ENCODE peak calls at places on chromosome 19, in six cellular contexts. M, T, H, E, R and V are unnamed samples.
A peak's percentile ranks its signal among the peaks of the same experiment; 100 is the strongest.

GRCh38 chr19:30167206-30167903 is 204.8 kb upstream of the ZNF536 start:
- DNase-seq in M (no peak), T (no peak), H (no peak), E (peak; percentile 2), R (no peak), V (no peak)

GRCh38 chr19:6828698-6829633 is 56.5 kb downstream of the VAV1 start:
- DNase-seq in M (peak; percentile 90), T (no peak), H (peak; percentile 98), E (no peak), R (no peak), V (no peak)

GRCh38 chr19:31533114-31533513 is 183.9 kb upstream of the TSHZ3 start:
- DNase-seq in M (no peak), T (no peak), H (no peak), E (peak; percentile 8), R (no peak), V (no peak)

GRCh38 chr19:6070179-6071102 is 39.9 kb downstream of the RFX2 start:
- DNase-seq in M (no peak), T (no peak), H (no peak), E (no peak), R (no peak), V (no peak)

GRCh38 chr19:55312621-55313117 is 12.5 kb downstream of the TMEM150B start:
- DNase-seq in M (no peak), T (no peak), H (no peak), E (no peak), R (peak; percentile 30), V (no peak)

GRCh38 chr19:39032164-39032918 is at the start of gene FBXO27:
- DNase-seq in M (peak; percentile 52), T (no peak), H (peak; percentile 16), E (peak; percentile 86), R (peak; percentile 84), V (no peak)

GRCh38 chr19:30906871-30907270 is 442.4 kb downstream of the TSHZ3 start:
- DNase-seq in M (no peak), T (no peak), H (no peak), E (no peak), R (no peak), V (no peak)

GRCh38 chr19:2462635-2463421 is 6.1 kb upstream of the LMNB2 start:
- DNase-seq in M (no peak), T (peak; percentile 93), H (peak; percentile 97), E (peak; percentile 93), R (peak; percentile 84), V (peak; percentile 88)

GRCh38 chr19:55119053-55119452 is 1.6 kb upstream of the PPP1R12C start:
- DNase-seq in M (no peak), T (no peak), H (no peak), E (no peak), R (no peak), V (no peak)

GRCh38 chr19:7004313-7004931 is 16.8 kb downstream of the MBD3L2B start:
- DNase-seq in M (peak; percentile 13), T (peak; percentile 49), H (peak; percentile 34), E (no peak), R (no peak), V (peak; percentile 36)

GRCh38 chr19:49614096-49614857 is 23.3 kb downstream of the PRR12 start:
- DNase-seq in M (no peak), T (peak; percentile 51), H (no peak), E (no peak), R (no peak), V (peak; percentile 94)

GRCh38 chr19:44738603-44739585 is 9.6 kb upstream of the BCL3 start:
- DNase-seq in M (no peak), T (peak; percentile 62), H (no peak), E (no peak), R (no peak), V (no peak)

GRCh38 chr19:44738161-44738535 is 10.4 kb upstream of the BCL3 start:
- DNase-seq in M (no peak), T (no peak), H (no peak), E (no peak), R (no peak), V (no peak)

GRCh38 chr19:44741841-44742352 is 6.6 kb upstream of the BCL3 start:
- DNase-seq in M (peak; percentile 84), T (peak; percentile 78), H (peak; percentile 98), E (no peak), R (peak; percentile 65), V (peak; percentile 98)

GRCh38 chr19:44740351-44740824 is 8.1 kb upstream of the BCL3 start:
- DNase-seq in M (peak; percentile 51), T (peak; percentile 83), H (peak; percentile 21), E (no peak), R (no peak), V (no peak)

GRCh38 chr19:44741258-44741731 is 7.2 kb upstream of the BCL3 start:
- DNase-seq in M (no peak), T (no peak), H (peak; percentile 33), E (no peak), R (no peak), V (peak; percentile 51)
- TF ChIP-seq POLR2AphosphoS5 in M (no peak), T (no peak), H (no peak), E (no peak), R (no peak), V (no peak)

DNA sequence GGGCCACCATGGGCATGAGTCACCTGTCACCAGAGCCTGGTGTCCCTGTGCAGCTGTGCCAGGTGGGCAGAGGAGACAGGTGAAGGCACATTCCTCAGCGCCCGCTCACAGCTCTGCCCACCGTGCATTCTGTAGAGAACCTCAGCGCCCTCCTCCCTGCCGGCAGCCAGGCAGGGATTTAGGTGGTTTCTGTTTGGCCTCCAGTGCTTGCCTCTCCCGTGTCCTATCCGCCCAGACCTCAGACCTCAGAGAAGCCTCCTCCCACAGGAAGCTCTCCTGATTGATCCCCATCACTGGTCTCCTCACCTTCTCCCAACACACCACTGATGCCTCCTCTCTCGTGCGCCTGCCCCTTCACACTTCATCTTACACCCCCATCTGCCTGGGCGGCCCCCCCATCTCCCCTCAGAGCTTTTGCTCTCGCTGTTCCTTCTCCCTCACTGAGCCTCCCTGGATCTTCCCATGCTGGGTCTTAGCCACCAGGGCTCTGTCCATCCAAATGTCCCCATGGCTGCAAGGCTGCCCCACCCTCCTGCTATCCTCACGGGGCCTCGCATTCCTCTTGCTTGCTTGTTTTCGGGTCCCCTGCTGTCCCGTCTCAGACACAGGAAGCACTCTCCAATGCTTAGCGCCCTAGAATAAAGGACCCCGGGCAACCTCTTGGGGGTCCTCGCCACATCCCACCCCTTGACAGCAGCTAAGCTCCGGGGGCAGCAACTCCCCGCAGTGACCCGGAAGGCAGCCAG is 23.9 kb downstream of the SH3GL1 start:
- DNase-seq in M (no peak), T (no peak), H (no peak), E (no peak), R (no peak), V (no peak)
- TF ChIP-seq MAX in M (peak; percentile 8), T (no peak), H (peak; percentile 21), E (no peak), R (no peak), V (no peak)

GRCh38 chr19:41876847-41877489 is at the start of gene CD79A:
- DNase-seq in M (no peak), T (no peak), H (no peak), E (peak; percentile 45), R (no peak), V (no peak)

GRCh38 chr19:41879080-41879479 is 2.0 kb downstream of the CD79A start:
- DNase-seq in M (no peak), T (no peak), H (no peak), E (no peak), R (no peak), V (no peak)

GRCh38 chr19:41877490-41877876 is 404 bp downstream of the CD79A start:
- DNase-seq in M (no peak), T (no peak), H (no peak), E (peak; percentile 40), R (no peak), V (no peak)

GRCh38 chr19:41879670-41880328 is 2.7 kb downstream of the CD79A start:
- DNase-seq in M (no peak), T (no peak), H (no peak), E (no peak), R (no peak), V (no peak)

DNA sequence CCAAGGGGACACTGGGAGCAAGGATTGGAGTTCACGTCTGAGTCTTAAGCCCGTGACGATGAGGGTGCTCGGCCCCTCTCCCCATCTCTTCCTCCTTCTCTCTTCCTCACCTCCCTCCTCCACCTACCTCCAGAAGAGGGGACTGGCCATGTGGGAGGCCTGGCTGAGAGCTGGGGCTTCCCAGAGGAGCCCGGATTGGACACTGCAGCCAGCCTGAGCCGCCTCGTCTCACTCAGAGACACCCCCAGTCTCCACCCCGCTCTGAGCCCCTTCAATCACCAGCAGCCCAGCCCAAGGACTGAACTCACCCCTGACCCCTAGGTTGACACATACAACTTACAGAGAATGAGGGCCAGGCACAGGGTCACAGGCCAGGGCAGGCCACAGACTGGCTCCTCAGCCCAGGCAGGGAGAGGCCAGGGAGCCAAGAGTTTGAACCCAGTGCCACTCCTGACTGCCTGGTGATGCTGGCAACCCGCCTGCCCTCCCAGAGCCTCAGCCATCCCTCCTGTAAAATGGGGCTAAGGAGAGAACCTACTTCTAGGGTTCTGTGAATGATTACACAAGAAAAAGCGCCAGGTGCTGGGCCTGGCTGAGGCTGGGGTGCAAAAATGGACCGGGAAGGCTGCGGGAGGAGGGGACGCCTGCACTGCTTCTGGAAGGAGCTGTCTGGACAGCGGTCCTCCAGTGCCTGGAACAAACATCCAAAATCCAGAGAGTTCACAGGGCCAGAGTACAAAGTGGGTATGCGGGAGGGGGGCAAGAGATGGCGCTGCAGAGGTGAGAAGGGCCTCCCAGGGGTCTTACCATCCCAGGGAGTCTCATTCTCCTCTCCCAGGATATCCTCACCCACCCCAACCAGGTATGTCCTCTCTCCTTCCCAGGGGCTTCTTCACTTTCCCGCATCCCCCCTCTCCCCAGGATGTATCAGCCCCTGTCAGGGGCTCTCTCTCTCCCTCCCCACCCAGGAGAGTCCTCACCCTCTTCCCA is 1.1 kb downstream of the CD79A start:
- DNase-seq in M (no peak), T (no peak), H (no peak), E (peak; percentile 42), R (no peak), V (no peak)
- TF ChIP-seq POLR2AphosphoS5 in M (no peak), T (no peak), H (no peak), E (no peak), R (no peak), V (no peak)

DNA sequence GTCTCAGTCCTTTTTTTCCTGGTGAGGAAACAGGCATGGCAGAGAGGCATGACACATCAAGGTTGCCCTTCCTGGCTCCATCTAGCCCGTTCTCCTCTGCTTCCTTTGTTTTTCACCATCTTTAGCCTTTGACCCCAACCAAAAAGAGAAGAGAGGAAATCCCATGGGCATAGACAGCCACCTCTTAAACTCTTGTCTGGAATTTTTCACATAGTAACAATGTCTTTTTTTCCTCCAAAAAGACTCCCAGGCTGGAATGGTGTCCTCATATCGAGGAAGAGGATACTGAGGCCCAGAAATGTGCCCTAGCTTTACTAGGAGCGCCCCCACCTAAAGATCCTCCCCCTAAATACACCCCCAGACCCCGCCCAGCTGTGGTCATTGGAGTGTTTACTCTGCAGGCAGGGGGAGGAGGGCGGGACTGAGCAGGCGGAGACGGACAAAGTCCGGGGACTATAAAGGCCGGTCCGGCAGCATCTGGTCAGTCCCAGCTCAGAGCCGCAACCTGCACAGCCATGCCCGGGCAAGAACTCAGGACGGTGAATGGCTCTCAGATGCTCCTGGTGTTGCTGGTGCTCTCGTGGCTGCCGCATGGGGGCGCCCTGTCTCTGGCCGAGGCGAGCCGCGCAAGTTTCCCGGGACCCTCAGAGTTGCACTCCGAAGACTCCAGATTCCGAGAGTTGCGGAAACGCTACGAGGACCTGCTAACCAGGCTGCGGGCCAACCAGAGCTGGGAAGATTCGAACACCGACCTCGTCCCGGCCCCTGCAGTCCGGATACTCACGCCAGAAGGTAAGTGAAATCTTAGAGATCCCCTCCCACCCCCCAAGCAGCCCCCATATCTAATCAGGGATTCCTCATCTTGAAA is at the start of gene GDF15:
- DNase-seq in M (peak; percentile 97), T (peak; percentile 95), H (peak; percentile 90), E (peak; percentile 90), R (peak; percentile 76), V (peak; percentile 97)
- TF ChIP-seq MAX in M (peak; percentile 77), T (peak; percentile 73), H (peak; percentile 64), E (peak; percentile 64), R (no peak), V (peak; percentile 37)